ENCODE peak calls at places on chromosomes 11 and 22, in five cellular contexts. D, R, U, O and Z are unnamed samples.

GRCh38 chr11:75276696-75277095 is 36.1 kb downstream of the TPBGL start:
- DNase-seq in D (no peak), U (no peak), O (no peak), R (no peak), Z (no peak)

GRCh38 chr11:10805741-10806140 is 3.0 kb downstream of the EIF4G2 start:
- DNase-seq in O (no peak), R (no peak), D (no peak), U (no peak), Z (no peak)

GRCh38 chr11:11757871-11758270 is 83.9 kb upstream of the USP47 start:
- DNase-seq in U (no peak), D (no peak), O (no peak), R (no peak), Z (no peak)

GRCh38 chr22:31945478-31945815 is 1.1 kb downstream of the YWHAH start:
- DNase-seq in U (no peak), D (no peak), O (no peak), R (no peak), Z (no peak)

GRCh38 chr11:102230911-102231310 is 86.4 kb upstream of the BIRC3 start:
- DNase-seq in D (no peak), R (no peak), O (no peak), U (no peak), Z (no peak)

GRCh38 chr11:69962152-69962551 is 116.0 kb upstream of the ANO1 start:
- DNase-seq in D (peak; percentile 42), O (no peak), R (no peak), U (no peak), Z (no peak)

GRCh38 chr22:21677606-21678443 is 12.0 kb downstream of the PPIL2 start:
- DNase-seq in R (no peak), U (no peak), D (no peak), O (no peak), Z (no peak)

GRCh38 chr22:19232620-19233019 is 54.1 kb upstream of the SLC25A1 start:
- DNase-seq in D (no peak), R (no peak), O (no peak), U (no peak), Z (peak; percentile 13)

GRCh38 chr22:22933100-22933806 is 45.6 kb downstream of the IGLL5 start:
- DNase-seq in U (no peak), R (no peak), D (no peak), O (no peak), Z (no peak)

GRCh38 chr22:44259366-44260215 is 53.2 kb downstream of the SHISAL1 start:
- DNase-seq in R (no peak), O (no peak), U (no peak), D (no peak), Z (no peak)

GRCh38 chr11:12841946-12842630 is 167.0 kb upstream of the RASSF10 start:
- DNase-seq in D (peak; percentile 84), O (no peak), R (peak; percentile 59), U (no peak), Z (peak; percentile 79)

GRCh38 chr11:12705874-12706273 is 31.7 kb downstream of the TEAD1 start:
- DNase-seq in R (no peak), U (no peak), O (no peak), D (no peak), Z (peak; percentile 58)

GRCh38 chr11:119207300-119207570 is 1.1 kb downstream of the CBL start:
- DNase-seq in O (no peak), R (no peak), D (no peak), U (no peak), Z (peak; percentile 16)

GRCh38 chr11:117075186-117075585 is 23.0 kb downstream of the SIK3 start:
- DNase-seq in D (no peak), O (no peak), R (no peak), U (no peak), Z (no peak)

GRCh38 chr11:16986434-16987204 is 27.6 kb downstream of the PLEKHA7 start:
- DNase-seq in D (no peak), R (peak; percentile 92), O (peak; percentile 6), U (no peak), Z (no peak)

GRCh38 chr22:19648419-19648929 is 65.8 kb upstream of the SEPTIN5 start:
- DNase-seq in D (no peak), R (no peak), O (no peak), U (no peak), Z (no peak)

GRCh38 chr11:74025467-74026166 is 16.7 kb upstream of the UCP3 start:
- DNase-seq in D (peak; percentile 61), U (no peak), O (no peak), R (no peak), Z (peak; percentile 19)

GRCh38 chr22:23500508-23501208 is 79.4 kb downstream of the IGLL1 start:
- DNase-seq in O (no peak), R (no peak), U (no peak), D (no peak), Z (no peak)

GRCh38 chr11:120061036-120061760 is 76.7 kb downstream of the TRIM29 start:
- DNase-seq in R (no peak), U (no peak), D (no peak), O (no peak), Z (no peak)

GRCh38 chr11:72072348-72072747 is 8.0 kb downstream of the NUMA1 start:
- DNase-seq in O (no peak), R (peak; percentile 23), D (peak; percentile 82), U (peak; percentile 25), Z (peak; percentile 80)